ENCODE peak calls at places on chromosomes 16 and 17, in seven cellular contexts. G is A549, L is OCI-LY7, N is neuronal stem cell, A is IMR-90, S is fibroblast of lung, U is mammary epithelial cell. K is an unnamed sample. For H3K4me1, the result is how much of the 10 kb centered on the place peaks cover.

GRCh38 chr17:39080416-39081179 is 70.8 kb downstream of the PLXDC1 start:
- DNase-seq in S (peak), U (no peak), G (no peak), N (no peak), A (peak), L (no peak), K (no peak)

GRCh38 chr16:66746682-66747081 is 4.7 kb downstream of the DYNC1LI2 start:
- DNase-seq in A (no peak), S (peak), N (no peak), G (no peak), L (no peak), U (peak), K (peak)

GRCh38 chr16:86049641-86050040 is 150.7 kb downstream of the IRF8 start:
- DNase-seq in U (no peak), N (no peak), L (no peak), A (no peak), G (no peak), S (no peak), K (no peak)

GRCh38 chr17:9023389-9024210 is 2.3 kb downstream of the NTN1 start:
- DNase-seq in L (no peak), S (no peak), A (no peak), N (no peak), U (no peak), G (no peak), K (no peak)

GRCh38 chr16:66853261-66854139 is 9.3 kb downstream of the CA7 start:
- DNase-seq in N (no peak), L (no peak), A (no peak), S (no peak), U (no peak), G (no peak), K (no peak)

GRCh38 chr16:89870440-89870839 is 3.0 kb upstream of the TCF25 start:
- DNase-seq in S (no peak), A (no peak), U (no peak), G (no peak), N (no peak), L (no peak), K (no peak)

GRCh38 chr16:57284206-57284951 is at the start of gene PLLP:
- DNase-seq in G (peak), A (peak), U (peak), L (no peak), S (peak), N (no peak), K (no peak)

GRCh38 chr16:23491490-23492391 is 18.6 kb downstream of the GGA2 start:
- DNase-seq in N (no peak), L (no peak), U (peak), A (peak), S (peak), G (no peak), K (no peak)

GRCh38 chr17:75590314-75590761 is 2.7 kb downstream of the MYO15B start:
- DNase-seq in U (no peak), L (no peak), N (no peak), G (no peak), A (no peak), S (no peak), K (no peak)

GRCh38 chr17:35083071-35083470 is 19.6 kb upstream of the RFFL start:
- DNase-seq in A (no peak), U (no peak), S (no peak), G (no peak), L (no peak), N (no peak), K (no peak)

GRCh38 chr17:8753976-8754440 is 4.3 kb downstream of the SPDYE4 start:
- DNase-seq in N (no peak), A (peak), L (peak), S (peak), U (peak), G (peak), K (peak)

GRCh38 chr17:36461330-36462110 is 25.0 kb upstream of the ZNHIT3 start:
- DNase-seq in N (no peak), G (no peak), A (no peak), S (no peak), U (no peak), L (no peak), K (no peak)

GRCh38 chr17:39872700-39873099 is 4.7 kb downstream of the ZPBP2 start:
- DNase-seq in G (no peak), L (no peak), A (peak), N (no peak), U (peak), S (peak), K (peak)

GRCh38 chr16:1330931-1331711 is 2.3 kb upstream of the BAIAP3 start:
- DNase-seq in G (no peak), N (no peak), A (no peak), U (no peak), S (no peak), L (peak), K (no peak)

GRCh38 chr17:19448341-19449268 is 37.6 kb downstream of the RNF112 start:
- DNase-seq in S (peak), U (peak), N (no peak), A (peak), G (no peak), L (no peak), K (no peak)

GRCh38 chr17:76955191-76955590 is 87.0 kb downstream of the MGAT5B start:
- DNase-seq in L (no peak), N (no peak), G (no peak), S (no peak), U (no peak), A (no peak), K (no peak)

GRCh38 chr16:84354306-84354705 is 14.0 kb upstream of the ATP2C2 start:
- DNase-seq in L (no peak), U (no peak), A (no peak), S (no peak), N (no peak), G (no peak), K (no peak)

GRCh38 chr16:84351630-84352029 is 16.7 kb upstream of the ATP2C2 start:
- DNase-seq in S (no peak), G (no peak), L (no peak), A (no peak), N (no peak), U (no peak), K (no peak)

GRCh38 chr16:84348386-84348785 is 20.0 kb upstream of the ATP2C2 start:
- DNase-seq in S (no peak), L (no peak), N (no peak), G (no peak), A (no peak), U (no peak), K (no peak)

GRCh38 chr16:84349852-84350565 is 18.3 kb upstream of the ATP2C2 start:
- DNase-seq in G (no peak), A (no peak), S (no peak), L (no peak), N (no peak), U (no peak), K (no peak)

GRCh38 chr16:84350611-84351400 is 17.5 kb upstream of the ATP2C2 start:
- DNase-seq in G (no peak), A (no peak), N (no peak), L (no peak), S (no peak), U (no peak), K (no peak)
- H3K4me2 ChIP-seq in G (no peak), A (no peak), N (no peak), L (no peak), S (no peak), U (no peak), K (no peak)

DNA sequence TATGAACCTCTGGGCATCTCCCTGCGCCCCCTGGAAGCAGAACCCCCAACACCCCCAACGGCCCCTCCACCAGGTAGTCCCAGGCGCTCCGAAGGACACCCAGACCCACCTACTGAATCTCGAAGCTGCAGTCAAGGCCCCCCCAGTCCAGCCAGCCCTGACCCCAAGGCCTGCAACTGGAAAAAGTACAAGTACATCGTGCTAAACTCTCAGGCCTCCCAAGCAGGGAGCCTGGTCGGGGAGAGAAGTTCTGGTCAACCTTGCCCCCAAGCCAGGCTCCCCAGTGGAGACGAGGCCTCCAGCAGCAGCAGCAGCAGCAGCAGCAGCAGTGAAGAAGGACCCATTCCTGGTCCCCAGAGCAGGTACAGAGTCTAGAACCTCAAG is 1.5 kb downstream of the BCL6B start:
- DNase-seq in N (no peak), A (no peak), S (no peak), G (no peak), L (no peak), U (no peak), K (no peak)
- H3K4me1 ChIP-seq in N (under half), A (under half), S (under half), G (under half), L (under half), U (under half), K (under half)

GRCh38 chr16:79668502-79668901 is 68.0 kb upstream of the MAF start:
- DNase-seq in U (no peak), A (no peak), S (no peak), N (no peak), G (no peak), L (no peak), K (no peak)

GRCh38 chr16:79673635-79674034 is 73.1 kb upstream of the MAF start:
- DNase-seq in L (no peak), N (no peak), G (no peak), A (no peak), U (no peak), S (no peak), K (no peak)

GRCh38 chr16:79677799-79678525 is 77.4 kb upstream of the MAF start:
- DNase-seq in G (no peak), U (peak), S (peak), L (no peak), A (no peak), N (no peak), K (no peak)

DNA sequence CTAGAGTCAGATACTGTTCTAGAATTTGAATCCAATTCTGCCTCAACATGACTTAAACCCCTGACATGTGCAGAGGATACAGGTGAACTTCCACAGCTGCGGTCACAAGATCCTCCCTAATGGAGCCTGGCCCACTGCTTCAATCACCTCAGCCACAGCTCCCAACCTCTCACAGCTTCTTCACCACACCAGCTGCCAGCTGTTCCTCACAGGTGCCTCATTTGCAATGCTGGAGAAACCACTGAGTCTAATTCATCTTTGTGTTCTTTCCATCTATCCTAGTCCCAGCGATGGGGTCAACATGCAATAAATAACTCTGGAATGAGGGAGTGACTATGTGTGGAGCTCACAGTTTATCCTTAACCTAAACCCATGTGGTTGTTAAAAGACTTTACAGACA is 72.0 kb upstream of the MAF start:
- DNase-seq in S (no peak), U (no peak), N (no peak), G (no peak), L (no peak), A (no peak), K (no peak)
- H3K4me2 ChIP-seq in S (no peak), U (no peak), N (no peak), G (no peak), L (no peak), A (no peak), K (no peak)

GRCh38 chr17:17056167-17056562 is 13.9 kb downstream of the MPRIP start:
- DNase-seq in G (no peak), L (no peak), U (no peak), S (peak), A (no peak), N (no peak), K (no peak)

GRCh38 chr17:17055286-17056166 is 13.3 kb downstream of the MPRIP start:
- DNase-seq in S (no peak), A (no peak), G (no peak), L (no peak), N (no peak), U (peak), K (no peak)

GRCh38 chr17:17059301-17059890 is 17.1 kb downstream of the MPRIP start:
- DNase-seq in U (no peak), G (no peak), N (no peak), L (no peak), S (no peak), A (no peak), K (no peak)

GRCh38 chr17:17058304-17058703 is 16.0 kb downstream of the MPRIP start:
- DNase-seq in N (no peak), G (no peak), S (no peak), U (no peak), A (no peak), L (no peak), K (no peak)

GRCh38 chr17:17057057-17057551 is 14.8 kb downstream of the MPRIP start:
- DNase-seq in U (no peak), S (no peak), N (no peak), G (no peak), A (no peak), L (no peak), K (no peak)
- H3K4me1 ChIP-seq in U (under half), S (under half), N (under half), G (half or more), A (under half), L (under half), K (under half)

GRCh38 chr16:27439273-27440018 is 37.5 kb downstream of the IL21R start:
- DNase-seq in N (no peak), A (no peak), L (no peak), G (no peak), S (no peak), U (no peak), K (no peak)
- H3K4me2 ChIP-seq in N (no peak), A (no peak), L (no peak), G (no peak), S (no peak), U (no peak), K (no peak)